ENCODE peak calls at places on chromosome 20, in six cellular contexts. O, G, A, H, T and V are unnamed samples.
A peak's percentile ranks its signal among the peaks of the same experiment; 100 is the strongest.

GRCh38 chr20:37200926-37201826 is 21.8 kb upstream of the MROH8 start:
- DNase-seq in O (no peak), G (no peak), A (no peak), H (no peak), T (no peak), V (no peak)

GRCh38 chr20:59794555-59794954 is 138.9 kb downstream of the SYCP2 start:
- DNase-seq in O (no peak), G (no peak), A (no peak), H (no peak), T (no peak), V (no peak)

GRCh38 chr20:52047811-52048302 is 143.7 kb downstream of the ZFP64 start:
- DNase-seq in O (no peak), G (no peak), A (no peak), H (no peak), T (no peak), V (peak; percentile 41)

GRCh38 chr20:63969851-63970713 is at the start of gene ZNF512B:
- DNase-seq in O (peak; percentile 93), G (peak; percentile 91), A (peak; percentile 59), H (no peak), T (peak; percentile 86), V (no peak)

GRCh38 chr20:45412653-45413052 is 3.3 kb upstream of the PIGT start:
- DNase-seq in O (no peak), G (no peak), A (no peak), H (no peak), T (no peak), V (no peak)

GRCh38 chr20:6632187-6632586 is 135.3 kb upstream of the BMP2 start:
- DNase-seq in O (no peak), G (no peak), A (peak; percentile 26), H (peak; percentile 21), T (no peak), V (no peak)

GRCh38 chr20:38965264-38965663 is 3.1 kb downstream of the DHX35 start:
- DNase-seq in O (no peak), G (no peak), A (no peak), H (no peak), T (no peak), V (no peak)

GRCh38 chr20:58721951-58722371 is 29.4 kb downstream of the NPEPL1 start:
- DNase-seq in O (no peak), G (peak; percentile 74), A (peak; percentile 24), H (no peak), T (no peak), V (no peak)

GRCh38 chr20:36975085-36975829 is 23.7 kb upstream of the SAMHD1 start:
- DNase-seq in O (no peak), G (no peak), A (peak; percentile 33), H (peak; percentile 55), T (no peak), V (no peak)

GRCh38 chr20:43837856-43838702 is 76.6 kb upstream of the TOX2 start:
- DNase-seq in O (no peak), G (peak; percentile 75), A (no peak), H (no peak), T (no peak), V (no peak)

GRCh38 chr20:20820104-20820503 is 107.7 kb upstream of the RALGAPA2 start:
- DNase-seq in O (no peak), G (no peak), A (no peak), H (peak; percentile 33), T (no peak), V (no peak)

GRCh38 chr20:39152126-39152525 is 190.0 kb downstream of the DHX35 start:
- DNase-seq in O (no peak), G (no peak), A (no peak), H (no peak), T (no peak), V (no peak)

GRCh38 chr20:19073584-19074198 is 138.8 kb upstream of the SLC24A3 start:
- DNase-seq in O (no peak), G (no peak), A (no peak), H (peak; percentile 14), T (no peak), V (no peak)

GRCh38 chr20:13525225-13525940 is 113.3 kb downstream of the TASP1 start:
- DNase-seq in O (no peak), G (no peak), A (no peak), H (no peak), T (no peak), V (peak; percentile 80)

GRCh38 chr20:47500554-47500953 is 1.1 kb upstream of the NCOA3 start:
- DNase-seq in O (no peak), G (peak; percentile 37), A (no peak), H (no peak), T (no peak), V (no peak)

GRCh38 chr20:56271974-56272373 is 23.4 kb downstream of the MC3R start:
- DNase-seq in O (no peak), G (no peak), A (no peak), H (no peak), T (no peak), V (no peak)

GRCh38 chr20:45410887-45411286 is 2.8 kb downstream of the DBNDD2 start:
- DNase-seq in O (no peak), G (no peak), A (no peak), H (peak; percentile 84), T (no peak), V (no peak)

GRCh38 chr20:46435146-46435545 is 28.7 kb upstream of the ELMO2 start:
- DNase-seq in O (no peak), G (no peak), A (no peak), H (no peak), T (no peak), V (no peak)

DNA sequence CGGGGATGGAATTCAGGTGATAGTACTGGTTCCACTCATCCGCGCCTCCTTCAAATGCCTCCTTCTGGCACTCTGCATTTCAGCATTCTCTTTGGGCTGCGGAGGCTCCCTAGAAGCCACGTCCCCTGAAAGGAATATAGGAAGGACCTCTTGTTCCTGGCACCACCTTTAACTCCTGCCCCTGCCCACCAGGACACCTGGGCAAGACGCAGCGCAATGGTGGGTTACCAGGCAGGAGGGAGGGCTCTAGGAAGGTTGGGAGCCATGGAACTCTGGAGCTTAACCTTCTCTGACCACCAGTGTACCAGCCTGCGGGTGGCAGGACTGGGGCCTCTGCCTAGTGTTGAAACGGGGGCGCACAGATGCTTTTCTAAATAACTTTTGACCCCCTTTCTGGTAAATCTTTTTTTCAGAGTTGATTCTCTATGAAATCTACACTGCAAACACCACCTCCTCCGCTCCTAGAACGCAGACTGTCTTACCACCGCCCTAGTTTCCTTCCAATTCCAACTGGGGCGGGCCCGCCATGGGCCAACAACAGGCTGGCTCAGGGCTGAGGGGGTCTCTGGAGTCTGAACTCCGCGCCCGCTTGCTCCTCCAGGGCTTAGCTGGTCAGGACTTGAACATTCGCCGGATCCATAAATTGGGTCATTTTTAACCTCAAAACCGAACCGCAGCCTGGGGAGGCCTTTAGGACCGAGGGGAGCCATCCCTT is 871 bp upstream of the SYNDIG1 start:
- DNase-seq in O (no peak), G (no peak), A (no peak), H (no peak), T (no peak), V (no peak)
- H3K4me3 ChIP-seq in O (peak overlapping the region; percentile 57), G (no peak overlapping the region), A (no peak overlapping the region), H (no peak overlapping the region), T (no peak overlapping the region), V (peak overlapping the region; percentile 42)

GRCh38 chr20:53918010-53918311 is 152.4 kb downstream of the BCAS1 start:
- DNase-seq in O (no peak), G (no peak), A (no peak), H (no peak), T (no peak), V (no peak)

GRCh38 chr20:53914861-53915458 is 155.4 kb downstream of the BCAS1 start:
- DNase-seq in O (no peak), G (peak; percentile 4), A (no peak), H (peak; percentile 22), T (no peak), V (no peak)

GRCh38 chr20:53915459-53916172 is 154.8 kb downstream of the BCAS1 start:
- DNase-seq in O (peak; percentile 97), G (peak; percentile 98), A (peak; percentile 99), H (peak; percentile 99), T (peak; percentile 99), V (peak; percentile 73)

GRCh38 chr20:53917145-53918009 is 153.0 kb downstream of the BCAS1 start:
- DNase-seq in O (peak; percentile 78), G (no peak), A (peak; percentile 59), H (no peak), T (no peak), V (no peak)

GRCh38 chr20:53916173-53916512 is 154.3 kb downstream of the BCAS1 start:
- DNase-seq in O (no peak), G (no peak), A (no peak), H (no peak), T (no peak), V (no peak)
- H3K4me3 ChIP-seq in O (peak overlapping the region; percentile 60), G (peak overlapping the region; percentile 30), A (no peak overlapping the region), H (no peak overlapping the region), T (no peak overlapping the region), V (no peak overlapping the region)

DNA sequence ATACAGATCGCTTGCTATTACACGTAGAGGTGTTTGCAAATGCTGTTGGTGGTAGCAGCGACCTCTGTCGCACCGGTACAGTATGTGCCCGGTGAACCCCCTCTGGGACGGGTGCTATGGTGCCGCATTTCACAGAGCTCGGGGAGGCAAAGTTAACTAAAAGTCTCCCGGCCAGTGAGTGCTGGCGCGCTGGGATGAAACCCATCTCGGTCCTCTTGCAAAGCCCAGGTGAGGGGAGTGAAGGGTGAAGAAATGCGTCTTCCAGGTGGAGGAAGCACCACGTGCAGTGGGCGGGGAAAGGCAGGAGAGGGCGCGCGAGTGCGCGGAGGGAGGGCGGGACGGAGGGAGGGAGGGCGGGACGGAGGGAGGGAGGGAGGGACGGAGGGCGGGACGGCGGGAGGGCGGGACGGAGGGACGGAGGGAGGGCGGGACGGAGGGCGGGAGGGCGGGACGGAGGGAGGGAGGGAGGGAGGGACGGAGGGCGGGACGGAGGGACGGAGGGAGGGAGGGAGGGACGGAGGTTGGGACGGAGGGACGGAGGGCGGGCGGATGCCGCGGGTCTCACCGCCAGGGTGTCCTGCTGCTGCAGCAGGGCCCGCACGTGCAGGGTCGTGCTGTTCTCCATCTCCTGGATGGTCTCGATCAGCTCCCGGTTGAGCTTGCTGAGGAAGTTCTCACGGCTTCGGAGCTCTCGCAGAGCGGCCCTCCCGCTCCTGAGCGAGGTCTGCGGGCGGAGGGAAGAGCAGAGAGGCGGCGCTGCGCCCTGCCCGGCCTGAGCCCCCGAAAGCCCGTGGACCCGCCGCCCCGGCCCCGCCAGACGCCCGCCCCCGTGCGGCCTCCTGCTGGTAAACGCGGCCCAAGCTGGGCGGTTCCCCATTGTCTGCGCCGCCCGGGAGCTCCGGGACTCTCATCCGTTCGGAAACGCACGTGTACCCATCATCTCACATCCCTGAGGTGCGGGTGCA is 11.7 kb downstream of the C20orf96 start:
- DNase-seq in O (peak; percentile 80), G (no peak), A (no peak), H (no peak), T (no peak), V (no peak)
- H3K4me3 ChIP-seq in O (peak overlapping the region; percentile 4), G (no peak overlapping the region), A (no peak overlapping the region), H (no peak overlapping the region), T (no peak overlapping the region), V (no peak overlapping the region)

GRCh38 chr20:31862506-31862905 is 7.8 kb downstream of the DUSP15 start:
- DNase-seq in O (no peak), G (peak; percentile 74), A (no peak), H (no peak), T (no peak), V (no peak)

GRCh38 chr20:31860431-31861345 is 9.6 kb downstream of the DUSP15 start:
- DNase-seq in O (no peak), G (peak; percentile 80), A (peak; percentile 20), H (peak; percentile 18), T (no peak), V (no peak)

GRCh38 chr20:31861346-31862156 is 8.8 kb downstream of the DUSP15 start:
- DNase-seq in O (peak; percentile 91), G (peak; percentile 92), A (peak; percentile 61), H (peak; percentile 74), T (peak; percentile 80), V (no peak)

GRCh38 chr20:31863296-31864085 is 6.8 kb downstream of the DUSP15 start:
- DNase-seq in O (no peak), G (peak; percentile 65), A (peak; percentile 0), H (no peak), T (no peak), V (no peak)

GRCh38 chr20:31862157-31862470 is 8.2 kb downstream of the DUSP15 start:
- DNase-seq in O (no peak), G (peak; percentile 63), A (no peak), H (no peak), T (no peak), V (no peak)
- H3K4me3 ChIP-seq in O (no peak overlapping the region), G (no peak overlapping the region), A (no peak overlapping the region), H (no peak overlapping the region), T (no peak overlapping the region), V (no peak overlapping the region)